ENCODE peak calls at places on chromosomes 13 and 19, in eight cellular contexts. C is D341Med; Q is psoas muscle; F is left cardiac atrium; B is amygdala; N is upper lobe of right lung; S is HEK293T; E is activated CD4-positive, alpha-beta T cell treated with anti-CD3 and anti-CD28 coated beads, Interleukin-2, amount 10 ng/mL, durations not matched to agents 7 days and 5 days. Y is an unnamed sample.

GRCh38 chr13:21936674-21937073 is 265.8 kb downstream of the FGF9 start:
- DNase-seq in F (no peak), S (no peak), C (no peak), Q (no peak), B (no peak), E (no peak), N (no peak), Y (no peak)

GRCh38 chr13:78152415-78152814 is 233.8 kb upstream of the EDNRB start:
- DNase-seq in E (no peak), Q (no peak), N (no peak), C (no peak), F (no peak), S (no peak), B (no peak), Y (no peak)

GRCh38 chr13:111915104-111915551 is 151.8 kb upstream of the SOX1 start:
- DNase-seq in F (no peak), S (no peak), B (no peak), E (no peak), Q (no peak), N (no peak), C (no peak), Y (no peak)

GRCh38 chr13:27790523-27790922 is 1.8 kb upstream of the GSX1 start:
- DNase-seq in F (no peak), Q (no peak), B (no peak), S (no peak), C (no peak), E (no peak), N (no peak), Y (no peak)

GRCh38 chr13:30049692-30050091 is 199.3 kb upstream of the UBL3 start:
- DNase-seq in C (no peak), B (no peak), S (no peak), F (peak), E (no peak), Q (no peak), N (no peak), Y (peak)

GRCh38 chr13:26061947-26062346 is 10.1 kb upstream of the SHISA2 start:
- DNase-seq in C (no peak), N (no peak), F (no peak), E (no peak), S (no peak), Q (no peak), B (no peak), Y (no peak)

GRCh38 chr13:33677215-33677614 is 140.7 kb upstream of the RFC3 start:
- DNase-seq in F (no peak), S (no peak), C (no peak), B (no peak), E (no peak), N (no peak), Q (no peak), Y (no peak)

GRCh38 chr13:47126432-47126831 is 229.6 kb upstream of the HTR2A start:
- DNase-seq in E (no peak), N (no peak), Q (no peak), F (no peak), B (no peak), C (no peak), S (no peak), Y (peak)

GRCh38 chr19:52200044-52200443 is 10.2 kb downstream of the PPP2R1A start:
- DNase-seq in F (peak), C (no peak), Q (peak), N (no peak), E (no peak), S (no peak), B (no peak), Y (no peak)

GRCh38 chr19:15840833-15841232 is 25.4 kb upstream of the OR10H1 start:
- DNase-seq in C (no peak), E (no peak), S (no peak), N (no peak), Q (no peak), B (no peak), F (no peak), Y (no peak)

GRCh38 chr19:44680536-44680935 is 9.3 kb downstream of the CEACAM19 start:
- DNase-seq in S (no peak), C (no peak), N (no peak), E (no peak), Q (no peak), F (no peak), B (no peak), Y (no peak)

GRCh38 chr13:103805771-103806170 is 739.6 kb upstream of the SLC10A2 start:
- DNase-seq in C (no peak), E (no peak), F (no peak), N (no peak), S (no peak), Q (no peak), B (no peak), Y (no peak)

GRCh38 chr13:91078093-91078679 is 269.3 kb upstream of the MIR17HG start:
- DNase-seq in S (peak), N (no peak), Q (no peak), F (no peak), C (no peak), B (no peak), E (no peak), Y (peak)

GRCh38 chr13:51628059-51628852 is 44.0 kb downstream of the WDFY2 start:
- DNase-seq in S (no peak), N (no peak), C (no peak), F (no peak), B (no peak), Q (no peak), E (no peak), Y (no peak)

GRCh38 chr13:106384516-106384915 is 150.9 kb downstream of the EFNB2 start:
- DNase-seq in C (no peak), S (no peak), Q (no peak), B (no peak), F (no peak), E (no peak), N (no peak), Y (no peak)

GRCh38 chr13:59261928-59262488 is 901.7 kb downstream of the DIAPH3 start:
- DNase-seq in C (peak), Q (no peak), S (peak), E (no peak), F (no peak), N (no peak), B (no peak), Y (no peak)

GRCh38 chr13:46039421-46040036 is 13.0 kb downstream of the ZC3H13 start:
- DNase-seq in C (no peak), F (no peak), S (no peak), B (no peak), E (no peak), Q (no peak), N (no peak), Y (no peak)

GRCh38 chr19:18089726-18090125 is 3.0 kb upstream of the IL12RB1 start:
- DNase-seq in S (no peak), C (no peak), F (no peak), N (no peak), B (peak), Q (no peak), E (no peak), Y (no peak)

GRCh38 chr13:113904411-113904810 is 40.5 kb upstream of the GAS6 start:
- DNase-seq in N (peak), B (peak), F (peak), S (peak), E (no peak), C (peak), Q (peak), Y (peak)

GRCh38 chr19:16467581-16467980 is 4.2 kb downstream of the EPS15L1 start:
- DNase-seq in Q (no peak), S (no peak), F (peak), N (no peak), E (no peak), C (no peak), B (peak), Y (no peak)

GRCh38 chr13:86974251-86974994 is 696.7 kb upstream of the SLITRK5 start:
- DNase-seq in N (peak), F (no peak), B (no peak), E (no peak), S (no peak), Q (no peak), C (no peak), Y (no peak)

GRCh38 chr19:35123573-35123972 is 8.0 kb downstream of the FXYD3 start:
- DNase-seq in E (no peak), F (peak), Q (peak), C (no peak), S (no peak), N (no peak), B (no peak), Y (no peak)

GRCh38 chr19:39074942-39075341 is 9.2 kb upstream of the ACP7 start:
- DNase-seq in B (no peak), E (no peak), F (no peak), S (no peak), Q (no peak), N (no peak), C (no peak), Y (no peak)

GRCh38 chr19:42433503-42434260 is 6.5 kb upstream of the LIPE start:
- DNase-seq in Q (peak), B (peak), C (no peak), S (peak), N (peak), F (peak), E (peak), Y (peak)

GRCh38 chr19:38718747-38719543 is 25.3 kb downstream of the CAPN12 start:
- DNase-seq in B (peak), C (peak), Q (peak), F (peak), N (peak), S (no peak), E (no peak), Y (no peak)

GRCh38 chr13:100652510-100652909 is 22.1 kb downstream of the TMTC4 start:
- DNase-seq in N (no peak), F (no peak), E (no peak), B (no peak), Q (no peak), C (no peak), S (no peak), Y (no peak)

GRCh38 chr13:112814905-112815585 is 125.2 kb downstream of the ATP11A start:
- DNase-seq in N (peak), C (no peak), E (no peak), B (no peak), F (no peak), Q (peak), S (no peak), Y (no peak)

GRCh38 chr19:13091400-13092161 is 11.1 kb downstream of the LYL1 start:
- DNase-seq in N (no peak), E (no peak), Q (peak), C (no peak), F (peak), S (no peak), B (peak), Y (peak)

GRCh38 chr19:17294051-17294891 is 9.0 kb downstream of the ABHD8 start:
- DNase-seq in F (no peak), N (peak), C (peak), B (no peak), S (peak), Q (no peak), E (peak), Y (peak)

GRCh38 chr13:100808330-100808729 is 133.7 kb upstream of the TMTC4 start:
- DNase-seq in B (peak), C (no peak), S (no peak), E (no peak), F (no peak), N (no peak), Q (no peak), Y (no peak)

GRCh38 chr13:32496574-32497160 is 41.9 kb downstream of the N4BP2L2 start:
- DNase-seq in N (no peak), Q (no peak), S (no peak), F (no peak), C (no peak), B (no peak), E (no peak), Y (peak)

GRCh38 chr13:73902296-73902695 is 231.9 kb downstream of the KLF12 start:
- DNase-seq in B (no peak), E (no peak), N (no peak), F (no peak), Q (no peak), C (no peak), S (no peak), Y (no peak)

GRCh38 chr13:66347718-66348117 is 882.4 kb downstream of the PCDH9 start:
- DNase-seq in F (no peak), N (no peak), E (no peak), C (no peak), S (no peak), Q (no peak), B (no peak), Y (no peak)

GRCh38 chr13:33277946-33278345 is 7.6 kb downstream of the STARD13 start:
- DNase-seq in F (no peak), N (no peak), C (no peak), S (no peak), Q (no peak), B (no peak), E (no peak), Y (no peak)

GRCh38 chr13:97215325-97215724 is 6.8 kb upstream of the MBNL2 start:
- DNase-seq in E (no peak), B (no peak), Q (no peak), S (no peak), C (no peak), N (no peak), F (no peak), Y (no peak)

GRCh38 chr13:67238861-67239260 is 8.7 kb upstream of the PCDH9 start:
- DNase-seq in B (no peak), C (no peak), E (no peak), F (no peak), Q (no peak), S (no peak), N (no peak), Y (no peak)

GRCh38 chr19:50258918-50259372 is 55.5 kb downstream of the MYH14 start:
- DNase-seq in Q (peak), N (no peak), F (no peak), C (peak), B (no peak), E (no peak), S (peak), Y (peak)

GRCh38 chr19:51407631-51408131 is 9.8 kb downstream of the SIGLEC10 start:
- DNase-seq in E (peak), B (no peak), N (no peak), F (no peak), C (peak), S (peak), Q (no peak), Y (peak)

Y was measured in erythroblast.